ENCODE peak calls at places on chromosomes 11 and 22, in ten cellular contexts. V, G, M, P, C, Y, O, D, W and I are unnamed samples.

GRCh38 chr11:76888989-76889388 is 28.3 kb downstream of the ACER3 start:
- DNase-seq in V (no peak), G (no peak), M (peak), P (no peak), C (no peak), Y (no peak), O (no peak), D (no peak), W (no peak), I (no peak)

GRCh38 chr22:47535681-47536080 is 773.2 kb downstream of the TBC1D22A start:
- DNase-seq in V (no peak), G (no peak), M (no peak), P (no peak), C (no peak), Y (no peak), O (no peak), D (no peak), W (no peak), I (no peak)

GRCh38 chr22:43088979-43089717 is at the start of gene TTLL1:
- DNase-seq in V (peak), G (peak), M (peak), P (peak), C (peak), Y (peak), O (peak), D (peak), W (peak), I (peak)

GRCh38 chr11:123560001-123560400 is 94.4 kb downstream of the SCN3B start:
- DNase-seq in V (peak), G (no peak), M (peak), P (peak), C (peak), Y (no peak), O (no peak), D (peak), W (peak), I (peak)

GRCh38 chr22:24977370-24978230 is 25.1 kb downstream of the KIAA1671 start:
- DNase-seq in V (no peak), G (peak), M (peak), P (no peak), C (no peak), Y (no peak), O (no peak), D (no peak), W (no peak), I (no peak)

GRCh38 chr11:78690588-78690987 is 115.9 kb upstream of the NARS2 start:
- DNase-seq in V (no peak), G (no peak), M (peak), P (no peak), C (no peak), Y (no peak), O (no peak), D (no peak), W (no peak), I (no peak)

GRCh38 chr11:103842191-103842590 is 194.2 kb upstream of the DDI1 start:
- DNase-seq in V (no peak), G (no peak), M (peak), P (no peak), C (no peak), Y (no peak), O (no peak), D (peak), W (no peak), I (no peak)

GRCh38 chr22:29780781-29781676 is 13.9 kb downstream of the UQCR10 start:
- DNase-seq in V (no peak), G (no peak), M (peak), P (no peak), C (no peak), Y (no peak), O (peak), D (peak), W (no peak), I (peak)

GRCh38 chr11:8337396-8337795 is 73.7 kb upstream of the LMO1 start:
- DNase-seq in V (no peak), G (no peak), M (no peak), P (no peak), C (no peak), Y (no peak), O (no peak), D (no peak), W (no peak), I (no peak)

GRCh38 chr11:57336111-57336666 is 497 bp upstream of the SSRP1 start:
- DNase-seq in V (no peak), G (no peak), M (no peak), P (no peak), C (no peak), Y (no peak), O (no peak), D (no peak), W (no peak), I (no peak)

GRCh38 chr11:69352715-69353325 is 58.9 kb downstream of the MYEOV start:
- DNase-seq in V (no peak), G (peak), M (peak), P (no peak), C (no peak), Y (no peak), O (peak), D (no peak), W (no peak), I (peak)